ENCODE peak calls at places on chromosome 16, in seven cellular contexts. Q is kidney tubule cell; I is activated CD4-positive, alpha-beta T cell treated with anti-CD3 and anti-CD28 coated beads for 24 hours; L is activated T-cell treated with anti-CD3 and anti-CD28 coated beads, Interleukin-2, amount 50 U/mL, for 1 hour; X is GM12892; E is CD8-positive, alpha-beta T cell; Z is RCC 7860. K is an unnamed sample.

GRCh38 chr16:87834668-87835473 is 34.4 kb downstream of the SLC7A5 start:
- DNase-seq in E (no peak), Z (no peak), L (peak), Q (no peak), I (no peak), X (no peak), K (no peak)

GRCh38 chr16:2904922-2905240 is 6.8 kb upstream of the FLYWCH1 start:
- DNase-seq in E (no peak), I (no peak), X (no peak), Z (no peak), L (no peak), Q (no peak), K (no peak)

GRCh38 chr16:81861915-81862314 is 82.8 kb downstream of the PLCG2 start:
- DNase-seq in L (no peak), Q (no peak), Z (no peak), E (no peak), I (no peak), X (no peak), K (no peak)

GRCh38 chr16:13165024-13165423 is 263.6 kb downstream of the SHISA9 start:
- DNase-seq in Q (no peak), X (no peak), E (no peak), I (no peak), Z (no peak), L (no peak), K (no peak)

GRCh38 chr16:85451646-85452363 is 161.3 kb upstream of the GSE1 start:
- DNase-seq in X (no peak), I (no peak), Z (no peak), L (no peak), Q (no peak), E (no peak), K (no peak)

GRCh38 chr16:58578642-58579041 is 51.0 kb downstream of the CNOT1 start:
- DNase-seq in E (no peak), Z (no peak), L (no peak), X (no peak), Q (no peak), I (no peak), K (no peak)

GRCh38 chr16:30186782-30187555 is 3.6 kb downstream of the CORO1A start:
- DNase-seq in L (peak), E (peak), X (peak), I (peak), Z (no peak), Q (peak), K (no peak)

GRCh38 chr16:85275533-85276249 is 163.4 kb upstream of the CIBAR2 start:
- DNase-seq in Z (peak), L (peak), E (peak), I (peak), X (peak), Q (peak), K (peak)

GRCh38 chr16:28905800-28906372 is 19.2 kb downstream of the RABEP2 start:
- DNase-seq in X (no peak), I (no peak), E (no peak), Q (no peak), Z (no peak), L (no peak), K (no peak)

GRCh38 chr16:85563515-85564276 is 49.4 kb upstream of the GSE1 start:
- DNase-seq in Q (peak), Z (peak), E (no peak), I (no peak), L (no peak), X (no peak), K (no peak)

GRCh38 chr16:31188450-31189411 is 8.8 kb downstream of the FUS start:
- DNase-seq in E (no peak), Z (no peak), L (no peak), Q (no peak), I (no peak), X (no peak), K (no peak)

GRCh38 chr16:23847251-23847650 is 11.5 kb downstream of the PRKCB start:
- DNase-seq in Z (no peak), I (no peak), L (no peak), E (no peak), X (no peak), Q (no peak), K (no peak)

GRCh38 chr16:54135361-54136275 is 151.0 kb downstream of the IRX3 start:
- DNase-seq in Z (peak), L (no peak), E (no peak), I (no peak), Q (peak), X (no peak), K (no peak)

GRCh38 chr16:75764154-75764768 is 38.0 kb upstream of the CPHXL start:
- DNase-seq in E (peak), L (peak), Q (peak), Z (peak), X (peak), I (peak), K (peak)

GRCh38 chr16:58421529-58421928 is 29.3 kb downstream of the GINS3 start:
- DNase-seq in X (no peak), L (no peak), Z (peak), Q (peak), E (no peak), I (no peak), K (no peak)

K was measured in NCI-H1930.